ENCODE peak calls at places on chromosome 1, in eight cellular contexts. One of them, this sample, is unnamed.

GRCh38 chr1:94831636-94832035 is 11.5 kb downstream of the SLC44A3 start:
- DNase-seq in right atrium auricular region: no peak
- DNase-seq in stimulated activated CD4-positive, alpha-beta T cell treated with anti-CD3 and anti-CD28 coated beads, TNF-alpha, amount 100 ng/mL, for 4 hours: no peak
- DNase-seq in effector memory CD4-positive, alpha-beta T cell: no peak
- DNase-seq in heart left ventricle: no peak
- DNase-seq in sigmoid colon: no peak
- DNase-seq in dorsolateral prefrontal cortex: no peak
- DNase-seq in GM23248: no peak
- DNase-seq in this sample: no peak

GRCh38 chr1:17601643-17602382 is 62.3 kb downstream of the ARHGEF10L start:
- DNase-seq in sigmoid colon: no peak
- DNase-seq in stimulated activated CD4-positive, alpha-beta T cell treated with anti-CD3 and anti-CD28 coated beads, TNF-alpha, amount 100 ng/mL, for 4 hours: no peak
- DNase-seq in heart left ventricle: no peak
- DNase-seq in right atrium auricular region: no peak
- DNase-seq in effector memory CD4-positive, alpha-beta T cell: no peak
- DNase-seq in GM23248: no peak
- DNase-seq in dorsolateral prefrontal cortex: no peak
- DNase-seq in this sample: no peak

GRCh38 chr1:5991784-5992033 is 516 bp downstream of the NPHP4 start:
- DNase-seq in dorsolateral prefrontal cortex: no peak
- DNase-seq in effector memory CD4-positive, alpha-beta T cell: no peak
- DNase-seq in stimulated activated CD4-positive, alpha-beta T cell treated with anti-CD3 and anti-CD28 coated beads, TNF-alpha, amount 100 ng/mL, for 4 hours: no peak
- DNase-seq in sigmoid colon: peak; percentile 76
- DNase-seq in right atrium auricular region: no peak
- DNase-seq in heart left ventricle: peak; percentile 81
- DNase-seq in GM23248: no peak
- DNase-seq in this sample: no peak

GRCh38 chr1:177340601-177341067 is 169.9 kb downstream of the BRINP2 start:
- DNase-seq in stimulated activated CD4-positive, alpha-beta T cell treated with anti-CD3 and anti-CD28 coated beads, TNF-alpha, amount 100 ng/mL, for 4 hours: no peak
- DNase-seq in sigmoid colon: no peak
- DNase-seq in dorsolateral prefrontal cortex: no peak
- DNase-seq in GM23248: peak; percentile 13
- DNase-seq in heart left ventricle: no peak
- DNase-seq in right atrium auricular region: no peak
- DNase-seq in effector memory CD4-positive, alpha-beta T cell: no peak
- DNase-seq in this sample: no peak

GRCh38 chr1:24888971-24889670 is 41.0 kb downstream of the RUNX3 start:
- DNase-seq in right atrium auricular region: no peak
- DNase-seq in GM23248: peak; percentile 91
- DNase-seq in heart left ventricle: no peak
- DNase-seq in stimulated activated CD4-positive, alpha-beta T cell treated with anti-CD3 and anti-CD28 coated beads, TNF-alpha, amount 100 ng/mL, for 4 hours: no peak
- DNase-seq in dorsolateral prefrontal cortex: no peak
- DNase-seq in effector memory CD4-positive, alpha-beta T cell: no peak
- DNase-seq in sigmoid colon: no peak
- DNase-seq in this sample: peak; percentile 41

GRCh38 chr1:214833357-214833756 is 230.4 kb downstream of the CENPF start:
- DNase-seq in right atrium auricular region: no peak
- DNase-seq in sigmoid colon: no peak
- DNase-seq in dorsolateral prefrontal cortex: no peak
- DNase-seq in stimulated activated CD4-positive, alpha-beta T cell treated with anti-CD3 and anti-CD28 coated beads, TNF-alpha, amount 100 ng/mL, for 4 hours: no peak
- DNase-seq in effector memory CD4-positive, alpha-beta T cell: no peak
- DNase-seq in heart left ventricle: no peak
- DNase-seq in GM23248: peak; percentile 79
- DNase-seq in this sample: peak; percentile 88

GRCh38 chr1:5864256-5864655 is 128.0 kb downstream of the NPHP4 start:
- DNase-seq in sigmoid colon: no peak
- DNase-seq in heart left ventricle: no peak
- DNase-seq in effector memory CD4-positive, alpha-beta T cell: no peak
- DNase-seq in GM23248: no peak
- DNase-seq in dorsolateral prefrontal cortex: no peak
- DNase-seq in right atrium auricular region: no peak
- DNase-seq in stimulated activated CD4-positive, alpha-beta T cell treated with anti-CD3 and anti-CD28 coated beads, TNF-alpha, amount 100 ng/mL, for 4 hours: no peak
- DNase-seq in this sample: no peak

GRCh38 chr1:174892016-174892415 is 107.7 kb upstream of the CACYBP start:
- DNase-seq in stimulated activated CD4-positive, alpha-beta T cell treated with anti-CD3 and anti-CD28 coated beads, TNF-alpha, amount 100 ng/mL, for 4 hours: no peak
- DNase-seq in GM23248: no peak
- DNase-seq in heart left ventricle: peak; percentile 73
- DNase-seq in sigmoid colon: no peak
- DNase-seq in right atrium auricular region: no peak
- DNase-seq in dorsolateral prefrontal cortex: no peak
- DNase-seq in effector memory CD4-positive, alpha-beta T cell: no peak
- DNase-seq in this sample: no peak

GRCh38 chr1:246220495-246221065 is 286.5 kb downstream of the SMYD3 start:
- DNase-seq in effector memory CD4-positive, alpha-beta T cell: no peak
- DNase-seq in stimulated activated CD4-positive, alpha-beta T cell treated with anti-CD3 and anti-CD28 coated beads, TNF-alpha, amount 100 ng/mL, for 4 hours: no peak
- DNase-seq in dorsolateral prefrontal cortex: no peak
- DNase-seq in heart left ventricle: no peak
- DNase-seq in sigmoid colon: no peak
- DNase-seq in GM23248: no peak
- DNase-seq in right atrium auricular region: no peak
- DNase-seq in this sample: no peak

GRCh38 chr1:222713091-222714012 is 988 bp downstream of the BROX start:
- DNase-seq in dorsolateral prefrontal cortex: peak; percentile 94
- DNase-seq in stimulated activated CD4-positive, alpha-beta T cell treated with anti-CD3 and anti-CD28 coated beads, TNF-alpha, amount 100 ng/mL, for 4 hours: peak; percentile 71
- DNase-seq in GM23248: peak; percentile 97
- DNase-seq in right atrium auricular region: peak; percentile 96
- DNase-seq in effector memory CD4-positive, alpha-beta T cell: peak; percentile 85
- DNase-seq in sigmoid colon: peak; percentile 97
- DNase-seq in heart left ventricle: peak; percentile 95
- DNase-seq in this sample: peak; percentile 95

GRCh38 chr1:193584840-193585239 is 398.4 kb upstream of the B3GALT2 start:
- DNase-seq in right atrium auricular region: no peak
- DNase-seq in effector memory CD4-positive, alpha-beta T cell: no peak
- DNase-seq in GM23248: no peak
- DNase-seq in stimulated activated CD4-positive, alpha-beta T cell treated with anti-CD3 and anti-CD28 coated beads, TNF-alpha, amount 100 ng/mL, for 4 hours: no peak
- DNase-seq in dorsolateral prefrontal cortex: no peak
- DNase-seq in heart left ventricle: no peak
- DNase-seq in sigmoid colon: no peak
- DNase-seq in this sample: no peak

GRCh38 chr1:150568567-150568966 is 10.8 kb downstream of the MCL1 start:
- DNase-seq in GM23248: no peak
- DNase-seq in dorsolateral prefrontal cortex: no peak
- DNase-seq in effector memory CD4-positive, alpha-beta T cell: no peak
- DNase-seq in sigmoid colon: peak; percentile 80
- DNase-seq in stimulated activated CD4-positive, alpha-beta T cell treated with anti-CD3 and anti-CD28 coated beads, TNF-alpha, amount 100 ng/mL, for 4 hours: no peak
- DNase-seq in right atrium auricular region: no peak
- DNase-seq in heart left ventricle: no peak
- DNase-seq in this sample: no peak

GRCh38 chr1:202081992-202082391 is 40.7 kb upstream of the GPR37L1 start:
- DNase-seq in effector memory CD4-positive, alpha-beta T cell: no peak
- DNase-seq in heart left ventricle: no peak
- DNase-seq in sigmoid colon: no peak
- DNase-seq in dorsolateral prefrontal cortex: no peak
- DNase-seq in right atrium auricular region: no peak
- DNase-seq in GM23248: no peak
- DNase-seq in stimulated activated CD4-positive, alpha-beta T cell treated with anti-CD3 and anti-CD28 coated beads, TNF-alpha, amount 100 ng/mL, for 4 hours: no peak
- DNase-seq in this sample: no peak

GRCh38 chr1:10626781-10627410 is 152.1 kb downstream of the PEX14 start:
- DNase-seq in sigmoid colon: peak; percentile 45
- DNase-seq in stimulated activated CD4-positive, alpha-beta T cell treated with anti-CD3 and anti-CD28 coated beads, TNF-alpha, amount 100 ng/mL, for 4 hours: no peak
- DNase-seq in right atrium auricular region: no peak
- DNase-seq in dorsolateral prefrontal cortex: no peak
- DNase-seq in heart left ventricle: peak; percentile 47
- DNase-seq in effector memory CD4-positive, alpha-beta T cell: no peak
- DNase-seq in GM23248: no peak
- DNase-seq in this sample: no peak

GRCh38 chr1:86352096-86352495 is 44.0 kb downstream of the ODF2L start:
- DNase-seq in right atrium auricular region: no peak
- DNase-seq in heart left ventricle: no peak
- DNase-seq in stimulated activated CD4-positive, alpha-beta T cell treated with anti-CD3 and anti-CD28 coated beads, TNF-alpha, amount 100 ng/mL, for 4 hours: no peak
- DNase-seq in effector memory CD4-positive, alpha-beta T cell: no peak
- DNase-seq in dorsolateral prefrontal cortex: no peak
- DNase-seq in GM23248: peak; percentile 58
- DNase-seq in sigmoid colon: no peak
- DNase-seq in this sample: peak; percentile 7

GRCh38 chr1:3869751-3870301 is 12.6 kb downstream of the DFFB start:
- DNase-seq in GM23248: no peak
- DNase-seq in dorsolateral prefrontal cortex: no peak
- DNase-seq in heart left ventricle: no peak
- DNase-seq in right atrium auricular region: no peak
- DNase-seq in effector memory CD4-positive, alpha-beta T cell: no peak
- DNase-seq in sigmoid colon: no peak
- DNase-seq in stimulated activated CD4-positive, alpha-beta T cell treated with anti-CD3 and anti-CD28 coated beads, TNF-alpha, amount 100 ng/mL, for 4 hours: no peak
- DNase-seq in this sample: peak; percentile 37

GRCh38 chr1:25813734-25814471 is 5.9 kb upstream of the MTFR1L start:
- DNase-seq in right atrium auricular region: no peak
- DNase-seq in effector memory CD4-positive, alpha-beta T cell: no peak
- DNase-seq in GM23248: no peak
- DNase-seq in dorsolateral prefrontal cortex: no peak
- DNase-seq in sigmoid colon: no peak
- DNase-seq in stimulated activated CD4-positive, alpha-beta T cell treated with anti-CD3 and anti-CD28 coated beads, TNF-alpha, amount 100 ng/mL, for 4 hours: no peak
- DNase-seq in heart left ventricle: no peak
- DNase-seq in this sample: no peak

GRCh38 chr1:5829414-5829813 is 162.8 kb downstream of the NPHP4 start:
- DNase-seq in sigmoid colon: no peak
- DNase-seq in GM23248: no peak
- DNase-seq in dorsolateral prefrontal cortex: no peak
- DNase-seq in effector memory CD4-positive, alpha-beta T cell: no peak
- DNase-seq in right atrium auricular region: no peak
- DNase-seq in stimulated activated CD4-positive, alpha-beta T cell treated with anti-CD3 and anti-CD28 coated beads, TNF-alpha, amount 100 ng/mL, for 4 hours: no peak
- DNase-seq in heart left ventricle: no peak
- DNase-seq in this sample: no peak

GRCh38 chr1:117753652-117754051 is 147.8 kb downstream of the TENT5C start:
- DNase-seq in stimulated activated CD4-positive, alpha-beta T cell treated with anti-CD3 and anti-CD28 coated beads, TNF-alpha, amount 100 ng/mL, for 4 hours: no peak
- DNase-seq in sigmoid colon: no peak
- DNase-seq in effector memory CD4-positive, alpha-beta T cell: no peak
- DNase-seq in right atrium auricular region: no peak
- DNase-seq in dorsolateral prefrontal cortex: no peak
- DNase-seq in GM23248: peak; percentile 80
- DNase-seq in heart left ventricle: no peak
- DNase-seq in this sample: peak; percentile 79

GRCh38 chr1:221284028-221284427 is 404.8 kb downstream of the HLX start:
- DNase-seq in heart left ventricle: no peak
- DNase-seq in right atrium auricular region: no peak
- DNase-seq in dorsolateral prefrontal cortex: no peak
- DNase-seq in GM23248: peak; percentile 49
- DNase-seq in effector memory CD4-positive, alpha-beta T cell: no peak
- DNase-seq in sigmoid colon: no peak
- DNase-seq in stimulated activated CD4-positive, alpha-beta T cell treated with anti-CD3 and anti-CD28 coated beads, TNF-alpha, amount 100 ng/mL, for 4 hours: no peak
- DNase-seq in this sample: peak; percentile 75